ENCODE peak calls at places on chromosomes 6 and 20, in nine cellular contexts. K is ascending aorta; U is neural crest cell; J is lower lobe of right lung; I is progenitor cell of endocrine pancreas; T is type B pancreatic cell; A is mucosa of descending colon; W is fibroblast of lung; F is CD8-positive, alpha-beta T cell. S is an unnamed sample.

GRCh38 chr6:11500008-11500407 is 37.5 kb upstream of the TMEM170B start:
- DNase-seq in A (no peak), J (no peak), T (no peak), F (no peak), K (no peak), I (no peak), U (no peak), W (peak; percentile 91), S (peak; percentile 74)

GRCh38 chr6:125194980-125195379 is 41.4 kb downstream of the TPD52L1 start:
- DNase-seq in K (no peak), T (no peak), W (no peak), A (no peak), F (no peak), J (no peak), U (no peak), I (no peak), S (no peak)

GRCh38 chr6:41072836-41073202 is at the start of gene NFYA:
- DNase-seq in A (peak; percentile 100), J (peak; percentile 99), W (no peak), K (no peak), I (no peak), U (no peak), F (no peak), T (peak; percentile 100), S (peak; percentile 99)

GRCh38 chr20:5735845-5736530 is 14.2 kb upstream of the SHLD1 start:
- DNase-seq in U (no peak), T (no peak), J (no peak), A (no peak), K (no peak), W (no peak), F (no peak), I (no peak), S (no peak)

GRCh38 chr6:14665827-14666724 is 548.5 kb downstream of the CD83 start:
- DNase-seq in K (peak; percentile 48), T (no peak), I (no peak), F (no peak), J (peak; percentile 81), A (no peak), W (peak; percentile 97), U (no peak), S (peak; percentile 100)

GRCh38 chr20:44073011-44073674 is 113.8 kb downstream of the JPH2 start:
- DNase-seq in T (peak; percentile 57), K (no peak), W (no peak), A (no peak), J (no peak), F (no peak), I (peak; percentile 4), U (no peak), S (no peak)

GRCh38 chr6:53070808-53071207 is 5.6 kb downstream of the FBXO9 start:
- DNase-seq in A (no peak), K (no peak), U (no peak), W (no peak), J (no peak), F (no peak), T (no peak), I (no peak), S (no peak)

GRCh38 chr6:21710908-21711627 is 117.5 kb downstream of the SOX4 start:
- DNase-seq in W (no peak), U (peak; percentile 12), F (no peak), I (no peak), T (no peak), A (no peak), K (no peak), J (no peak), S (no peak)

GRCh38 chr6:121817141-121817540 is 381.7 kb downstream of the GJA1 start:
- DNase-seq in I (no peak), F (no peak), J (no peak), U (no peak), A (no peak), T (no peak), K (no peak), W (peak; percentile 59), S (no peak)

GRCh38 chr20:1489328-1489727 is 1.9 kb downstream of the SIRPB2 start:
- DNase-seq in U (no peak), W (no peak), J (no peak), K (no peak), A (no peak), T (no peak), I (no peak), F (no peak), S (no peak)

GRCh38 chr6:163427498-163428254 is 13.2 kb downstream of the QKI start:
- DNase-seq in K (no peak), J (no peak), I (no peak), F (no peak), U (no peak), A (no peak), W (peak; percentile 78), T (no peak), S (peak; percentile 88)

GRCh38 chr20:44730441-44730840 is 15.2 kb upstream of the KCNK15 start:
- DNase-seq in I (no peak), A (no peak), U (no peak), J (peak; percentile 9), T (no peak), F (no peak), W (peak; percentile 89), K (no peak), S (peak; percentile 91)

GRCh38 chr20:50409495-50409894 is 100.7 kb upstream of the PTPN1 start:
- DNase-seq in W (no peak), J (no peak), F (no peak), K (no peak), I (no peak), A (no peak), T (no peak), U (no peak), S (peak; percentile 66)

GRCh38 chr6:49516147-49516505 is 16.4 kb downstream of the GLYATL3 start:
- DNase-seq in F (no peak), K (no peak), U (no peak), A (no peak), I (no peak), W (no peak), T (no peak), J (no peak), S (no peak)

GRCh38 chr6:130482645-130483390 is 117.0 kb downstream of the TMEM200A start:
- DNase-seq in A (no peak), K (no peak), I (no peak), F (no peak), W (peak; percentile 92), U (no peak), T (no peak), J (no peak), S (peak; percentile 73)

GRCh38 chr6:151661928-151662327 is 145.6 kb upstream of the ESR1 start:
- DNase-seq in K (no peak), I (no peak), W (no peak), A (no peak), F (no peak), J (no peak), U (no peak), T (no peak), S (no peak)

GRCh38 chr6:154197176-154197850 is 158.3 kb downstream of the OPRM1 start:
- DNase-seq in A (no peak), J (no peak), F (no peak), W (peak; percentile 71), U (no peak), K (no peak), T (no peak), I (no peak), S (peak; percentile 59)

GRCh38 chr6:16764188-16764950 is 3.1 kb upstream of the ATXN1 start:
- DNase-seq in K (no peak), U (no peak), W (peak; percentile 72), A (no peak), F (no peak), I (no peak), T (no peak), J (no peak), S (peak; percentile 65)

GRCh38 chr6:168367285-168367720 is 47.7 kb upstream of the DACT2 start:
- DNase-seq in I (no peak), W (no peak), F (no peak), J (no peak), U (no peak), K (no peak), T (no peak), A (no peak), S (peak; percentile 6)
- TF ChIP-seq CTCF in I (no peak), W (no peak), F (no peak), J (no peak), U (no peak), K (no peak), T (no peak), A (no peak), S (no peak)

DNA sequence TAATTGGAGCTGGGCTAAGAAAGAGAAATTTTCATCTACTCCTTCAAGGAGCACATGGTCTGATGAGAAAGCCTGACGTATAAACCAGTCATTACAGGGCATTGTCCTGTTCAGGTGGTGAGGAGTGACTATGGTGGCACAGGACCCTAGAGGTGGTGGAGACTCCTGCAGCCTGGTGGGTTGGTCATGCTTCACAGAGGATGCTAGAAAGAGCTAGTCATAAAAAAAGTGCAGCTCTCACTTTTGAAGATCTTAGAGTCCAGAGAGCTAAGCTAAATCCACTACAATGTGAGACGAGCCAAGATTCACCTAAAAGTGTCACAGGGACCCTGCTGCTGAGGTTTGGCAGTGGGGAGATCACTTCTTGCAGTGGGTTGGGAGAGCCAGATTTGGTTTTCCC is 9.8 kb upstream of the ZNF831 start:
- DNase-seq in I (no peak), W (no peak), K (no peak), U (no peak), T (no peak), F (no peak), J (no peak), A (no peak), S (no peak)
- TF ChIP-seq CTCF in I (no peak), W (no peak), K (no peak), U (no peak), T (no peak), F (no peak), J (no peak), A (no peak), S (no peak)

GRCh38 chr6:32427218-32427617 is 12.5 kb upstream of the HLA-DRA start:
- DNase-seq in A (no peak), J (no peak), F (no peak), I (no peak), K (no peak), U (no peak), W (no peak), T (no peak), S (no peak)
- TF ChIP-seq CTCF in A (no peak), J (no peak), F (no peak), I (no peak), K (no peak), U (no peak), W (no peak), T (no peak), S (no peak)

GRCh38 chr20:62089393-62089792 is 23.7 kb upstream of the TAF4 start:
- DNase-seq in J (no peak), T (no peak), U (no peak), F (no peak), K (no peak), I (no peak), A (no peak), W (no peak), S (no peak)
- TF ChIP-seq CTCF in J (no peak), T (no peak), U (no peak), F (no peak), K (no peak), I (no peak), A (no peak), W (no peak), S (no peak)

S was measured in fibroblast of mammary gland.